ENCODE peak calls at places on chromosomes 7 and 10, in ten cellular contexts. R, J, X, C, V, H, M, Z, O and I are unnamed samples. For H3K36me3, the result is how much of the 10 kb centered on the place peaks cover.

GRCh38 chr10:124706876-124707516 is 37.2 kb downstream of the FAM53B start:
- DNase-seq in O (no peak), H (no peak), R (no peak), Z (peak), M (no peak), C (no peak), J (no peak), V (no peak), X (no peak), I (no peak)

GRCh38 chr7:152338553-152338952 is 97.2 kb downstream of the KMT2C start:
- DNase-seq in V (peak), X (no peak), R (peak), M (no peak), Z (no peak), H (no peak), J (no peak), O (no peak), C (no peak), I (no peak)

GRCh38 chr7:153193144-153193595 is 433.6 kb downstream of the ACTR3B start:
- DNase-seq in R (no peak), C (peak), X (peak), O (peak), V (no peak), H (no peak), Z (peak), J (peak), M (no peak), I (peak)

GRCh38 chr7:21542891-21543527 is at the start of gene DNAH11:
- DNase-seq in H (no peak), Z (peak), X (peak), C (no peak), R (peak), O (peak), M (peak), V (peak), J (peak), I (no peak)

GRCh38 chr7:114155766-114156110 is 236.9 kb upstream of the PPP1R3A start:
- DNase-seq in O (no peak), H (no peak), C (no peak), J (no peak), Z (no peak), R (no peak), X (no peak), M (no peak), V (no peak), I (no peak)

GRCh38 chr7:70392282-70392681 is 739.7 kb upstream of the GALNT17 start:
- DNase-seq in O (no peak), C (no peak), X (no peak), J (no peak), R (peak), V (peak), H (no peak), M (no peak), Z (no peak), I (no peak)

GRCh38 chr7:133706016-133706415 is 421.1 kb upstream of the LRGUK start:
- DNase-seq in M (no peak), X (no peak), Z (no peak), H (no peak), O (no peak), J (no peak), R (no peak), C (no peak), V (no peak), I (no peak)

GRCh38 chr7:134366481-134366880 is 49.8 kb upstream of the SLC35B4 start:
- DNase-seq in O (no peak), Z (no peak), X (no peak), V (no peak), C (no peak), M (no peak), J (no peak), R (peak), H (no peak), I (no peak)

GRCh38 chr10:79059859-79060379 is 8.8 kb upstream of the ZMIZ1 start:
- DNase-seq in V (no peak), H (no peak), J (peak), C (no peak), R (no peak), Z (no peak), X (no peak), O (peak), M (peak), I (no peak)

GRCh38 chr7:95471076-95471475 is 14.7 kb upstream of the ASB4 start:
- DNase-seq in H (no peak), V (no peak), C (no peak), R (no peak), O (no peak), X (no peak), J (no peak), Z (no peak), M (no peak), I (no peak)

GRCh38 chr10:9869777-9870176 is 1147.9 kb upstream of the CELF2 start:
- DNase-seq in V (no peak), R (no peak), C (no peak), X (no peak), O (no peak), M (no peak), J (no peak), Z (no peak), H (no peak), I (no peak)

GRCh38 chr10:6473901-6474370 is 106.1 kb downstream of the PRKCQ start:
- DNase-seq in V (peak), M (no peak), X (peak), J (no peak), Z (no peak), H (no peak), R (no peak), C (peak), O (no peak), I (no peak)

GRCh38 chr10:28839600-28840007 is 162.3 kb downstream of the BAMBI start:
- DNase-seq in V (peak), Z (no peak), M (no peak), J (no peak), C (no peak), X (no peak), O (no peak), H (no peak), R (peak), I (peak)

GRCh38 chr7:116327751-116328150 is 117.4 kb downstream of the TES start:
- DNase-seq in R (peak), V (peak), Z (no peak), X (no peak), H (no peak), O (peak), J (no peak), M (no peak), C (no peak), I (no peak)

GRCh38 chr10:110209399-110209925 is 2.1 kb downstream of the MXI1 start:
- DNase-seq in X (peak), R (peak), C (peak), J (peak), M (peak), Z (peak), V (peak), H (peak), O (peak), I (peak)

GRCh38 chr7:123494193-123494796 is 40.1 kb downstream of the IQUB start:
- DNase-seq in J (no peak), X (no peak), C (peak), V (peak), M (no peak), O (peak), H (no peak), Z (no peak), R (peak), I (peak)

GRCh38 chr7:33904680-33905388 is 505 bp upstream of the BMPER start:
- DNase-seq in J (peak), R (peak), H (no peak), O (peak), M (peak), Z (peak), C (no peak), V (peak), X (peak), I (no peak)
- TF ChIP-seq CTCF in J (no peak), R (no peak), H (no peak), O (no peak), M (no peak), Z (peak), C (no peak), V (no peak), X (no peak), I (no peak)

DNA sequence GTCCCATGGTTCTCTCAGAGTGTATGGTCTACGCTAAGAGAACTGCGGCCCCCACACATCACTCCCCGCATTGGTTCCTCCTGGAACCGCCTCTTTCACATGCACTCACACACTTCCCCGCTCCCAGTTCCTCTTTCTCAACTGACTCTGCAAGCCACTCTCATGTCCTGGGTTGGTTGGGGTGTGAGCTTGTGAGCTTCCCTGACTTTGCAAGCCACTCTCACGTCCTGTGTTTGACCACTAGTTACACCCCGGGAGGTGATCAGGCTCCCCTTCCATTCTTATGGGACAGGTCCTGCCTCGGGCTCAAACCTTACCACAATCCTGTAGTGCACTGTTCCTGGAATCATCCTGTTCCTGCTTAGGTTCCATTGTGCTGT is 105.0 kb downstream of the TRIM24 start:
- DNase-seq in H (no peak), V (no peak), M (no peak), O (no peak), C (no peak), X (no peak), Z (no peak), R (no peak), J (peak), I (no peak)
- H3K36me3 ChIP-seq in H (under half), V (under half), M (half or more), O (under half), C (half or more), X (under half), Z (half or more), R (half or more), J (half or more), I (under half)

GRCh38 chr7:1844336-1844955 is 174.4 kb downstream of the ELFN1 start:
- DNase-seq in V (no peak), O (peak), R (no peak), X (peak), C (no peak), M (no peak), H (no peak), Z (peak), J (peak), I (peak)
- H3K4me3 ChIP-seq in V (no peak), O (no peak), R (no peak), X (no peak), C (no peak), M (no peak), H (no peak), Z (no peak), J (no peak), I (no peak)

GRCh38 chr7:79063019-79063698 is 390.3 kb downstream of the MAGI2 start:
- DNase-seq in X (no peak), C (no peak), H (no peak), Z (no peak), V (no peak), R (no peak), J (no peak), O (no peak), M (no peak), I (no peak)
- TF ChIP-seq CTCF in X (no peak), C (peak), H (no peak), Z (no peak), V (peak), R (no peak), J (no peak), O (peak), M (no peak), I (no peak)

DNA sequence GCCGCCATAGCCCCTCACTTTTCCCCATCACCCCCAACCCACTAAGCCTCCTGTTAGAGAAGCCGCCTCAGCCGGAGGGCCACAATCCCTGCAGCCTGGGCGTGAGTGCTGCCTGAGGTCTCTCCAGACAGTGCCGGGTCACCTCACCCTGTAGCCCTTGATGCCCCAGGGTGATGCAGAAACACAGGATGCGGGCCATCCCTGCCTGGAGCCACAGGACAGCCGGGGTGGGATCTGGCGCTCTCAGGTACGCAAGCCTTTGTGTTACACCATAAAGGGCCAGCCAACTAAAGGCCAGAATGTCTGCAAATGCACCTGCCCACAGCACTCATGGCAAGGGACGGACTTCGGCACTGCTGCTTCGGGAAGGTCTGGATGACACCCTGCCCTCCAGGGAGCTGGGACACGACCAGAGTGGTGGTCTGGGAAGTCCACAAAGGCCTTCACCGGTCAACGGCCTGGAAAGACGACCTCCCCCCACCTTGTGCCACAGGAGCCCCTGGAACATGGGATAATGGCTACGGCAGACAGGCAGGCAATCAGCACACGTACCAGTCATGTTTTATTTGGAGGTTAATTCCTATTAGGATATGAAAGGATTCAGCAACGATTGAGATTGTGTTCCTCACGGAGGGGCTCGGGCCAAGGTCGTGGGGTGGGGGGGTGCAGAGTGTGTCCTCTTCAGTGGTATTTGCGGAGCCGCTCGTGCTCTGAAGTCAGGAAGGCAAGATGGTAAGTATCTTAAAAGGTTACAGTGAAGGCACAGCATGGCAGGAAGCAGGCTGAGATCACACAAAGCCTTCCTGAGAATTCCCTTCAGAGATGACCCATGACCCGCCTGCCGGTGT is 8.1 kb downstream of the ATP5MF start:
- DNase-seq in V (no peak), X (no peak), Z (no peak), R (no peak), M (no peak), O (peak), C (no peak), J (peak), H (no peak), I (no peak)
- H3K36me3 ChIP-seq in V (under half), X (under half), Z (half or more), R (under half), M (half or more), O (half or more), C (half or more), J (half or more), H (under half), I (under half)

DNA sequence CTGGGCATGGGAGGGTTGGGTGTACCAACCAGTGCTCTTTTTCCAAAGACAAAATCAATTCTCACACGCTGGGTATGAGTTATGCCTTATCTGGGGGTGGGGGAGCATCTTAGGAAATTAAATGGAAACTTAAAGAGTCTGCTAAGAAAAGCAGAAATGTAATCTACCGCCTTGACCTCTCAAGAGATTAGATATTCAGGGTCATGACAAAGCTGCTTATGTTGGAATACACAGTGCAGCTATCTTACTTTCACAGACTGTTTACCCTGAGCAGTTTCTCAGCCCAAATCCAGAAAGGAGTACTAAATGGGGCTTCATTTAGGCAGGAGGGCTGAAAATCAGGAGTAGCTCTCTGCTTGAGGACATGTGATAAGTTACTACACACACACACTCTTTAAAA is 2.6 kb downstream of the MEST start:
- DNase-seq in Z (no peak), V (peak), X (no peak), R (peak), O (peak), C (no peak), J (no peak), H (no peak), M (no peak), I (no peak)
- H3K4me3 ChIP-seq in Z (no peak), V (peak), X (no peak), R (no peak), O (peak), C (no peak), J (no peak), H (no peak), M (no peak), I (no peak)

GRCh38 chr7:98241674-98242241 is 10.3 kb downstream of the TECPR1 start:
- DNase-seq in R (no peak), J (no peak), M (no peak), C (no peak), O (peak), Z (no peak), X (no peak), H (no peak), V (no peak), I (no peak)
- TF ChIP-seq CTCF in R (no peak), J (no peak), M (no peak), C (no peak), O (no peak), Z (no peak), X (no peak), H (no peak), V (no peak), I (no peak)

GRCh38 chr10:33257439-33257838 is 77.0 kb downstream of the NRP1 start:
- DNase-seq in X (no peak), M (no peak), R (no peak), C (no peak), J (no peak), V (no peak), H (no peak), O (no peak), Z (no peak), I (no peak)
- H3K36me3 ChIP-seq in X (under half), M (half or more), R (half or more), C (under half), J (under half), V (under half), H (under half), O (half or more), Z (under half), I (under half)